ENCODE peak calls at places on chromosomes 13 and 19, in six cellular contexts. H, E, G, I, S and Z are unnamed samples. For H3K4me1, the result is how much of the 10 kb centered on the place peaks cover.

GRCh38 chr13:30047154-30047874 is 196.9 kb upstream of the UBL3 start:
- DNase-seq in E (no peak), G (no peak), I (no peak), S (no peak), H (no peak), Z (no peak)

GRCh38 chr13:58721273-58721672 is 1089.7 kb downstream of the PCDH17 start:
- DNase-seq in H (no peak), I (no peak), E (no peak), G (no peak), S (no peak), Z (no peak)

GRCh38 chr19:28864024-28864503 is 348.9 kb downstream of the UQCRFS1 start:
- DNase-seq in S (no peak), G (no peak), E (no peak), H (no peak), I (peak), Z (no peak)

GRCh38 chr19:9144920-9145319 is 4.7 kb downstream of the ZNF317 start:
- DNase-seq in S (no peak), E (no peak), I (no peak), G (no peak), H (no peak), Z (no peak)

GRCh38 chr13:28707629-28708427 is 10.9 kb downstream of the SLC46A3 start:
- DNase-seq in G (peak), E (no peak), S (no peak), H (no peak), I (no peak), Z (no peak)

GRCh38 chr13:64078025-64078424 is 2662.4 kb upstream of the PCDH20 start:
- DNase-seq in I (no peak), G (no peak), H (no peak), E (no peak), S (no peak), Z (no peak)

GRCh38 chr13:51734786-51735185 is 69.2 kb downstream of the DHRS12 start:
- DNase-seq in E (no peak), I (no peak), G (no peak), S (no peak), H (no peak), Z (no peak)

GRCh38 chr13:27358420-27358819 is 66.0 kb upstream of the GTF3A start:
- DNase-seq in S (no peak), E (no peak), I (no peak), H (no peak), G (no peak), Z (no peak)

GRCh38 chr19:35781650-35782049 is 6.3 kb downstream of the ARHGAP33 start:
- DNase-seq in I (no peak), E (no peak), S (no peak), G (no peak), H (no peak), Z (no peak)

GRCh38 chr19:13169769-13170168 is 19.6 kb downstream of the IER2 start:
- DNase-seq in I (no peak), H (peak), G (peak), E (peak), S (no peak), Z (no peak)

GRCh38 chr19:16645140-16645539 is 14.8 kb downstream of the SMIM7 start:
- DNase-seq in S (no peak), H (no peak), I (no peak), G (no peak), E (no peak), Z (no peak)

GRCh38 chr19:7534531-7534980 is 961 bp upstream of the PNPLA6 start:
- DNase-seq in E (peak), S (no peak), H (peak), G (peak), I (peak), Z (peak)

GRCh38 chr19:15863272-15863671 is 34.6 kb downstream of the CYP4F2 start:
- DNase-seq in E (no peak), H (no peak), I (no peak), S (no peak), G (no peak), Z (no peak)

GRCh38 chr19:35206379-35206778 is 22.2 kb downstream of the FAM187B start:
- DNase-seq in I (no peak), E (no peak), S (no peak), H (no peak), G (no peak), Z (no peak)

GRCh38 chr13:40272776-40273139 is 393.7 kb downstream of the FOXO1 start:
- DNase-seq in S (no peak), E (no peak), I (no peak), H (no peak), G (peak), Z (no peak)

GRCh38 chr19:48543121-48543710 is 8.8 kb upstream of the SULT2B1 start:
- DNase-seq in E (peak), H (peak), I (no peak), G (peak), S (peak), Z (no peak)

GRCh38 chr13:94192576-94192975 is 286.9 kb downstream of the DCT start:
- DNase-seq in I (no peak), H (no peak), G (peak), S (no peak), E (no peak), Z (no peak)

GRCh38 chr13:65600702-65601101 is 1629.4 kb downstream of the PCDH9 start:
- DNase-seq in I (no peak), H (no peak), E (no peak), G (peak), S (no peak), Z (no peak)

GRCh38 chr19:30253581-30253996 is 118.6 kb upstream of the ZNF536 start:
- DNase-seq in I (no peak), E (no peak), G (peak), S (no peak), H (no peak), Z (no peak)

GRCh38 chr19:5627395-5627904 is 4.6 kb downstream of the SAFB start:
- DNase-seq in I (peak), H (peak), G (no peak), S (no peak), E (peak), Z (peak)

GRCh38 chr13:68727165-68727564 is 1380.5 kb upstream of the ATXN8OS start:
- DNase-seq in I (no peak), H (no peak), S (no peak), G (peak), E (no peak), Z (no peak)

GRCh38 chr13:91232716-91233115 is 114.8 kb upstream of the MIR17HG start:
- DNase-seq in I (no peak), H (no peak), E (no peak), G (no peak), S (no peak), Z (no peak)

GRCh38 chr13:24865158-24865557 is 101.2 kb downstream of the RNF17 start:
- DNase-seq in E (no peak), S (no peak), I (no peak), H (no peak), G (peak), Z (no peak)

GRCh38 chr19:19900574-19901444 is at the start of gene ZNF93:
- DNase-seq in H (peak), S (peak), G (peak), I (peak), E (peak), Z (peak)

DNA sequence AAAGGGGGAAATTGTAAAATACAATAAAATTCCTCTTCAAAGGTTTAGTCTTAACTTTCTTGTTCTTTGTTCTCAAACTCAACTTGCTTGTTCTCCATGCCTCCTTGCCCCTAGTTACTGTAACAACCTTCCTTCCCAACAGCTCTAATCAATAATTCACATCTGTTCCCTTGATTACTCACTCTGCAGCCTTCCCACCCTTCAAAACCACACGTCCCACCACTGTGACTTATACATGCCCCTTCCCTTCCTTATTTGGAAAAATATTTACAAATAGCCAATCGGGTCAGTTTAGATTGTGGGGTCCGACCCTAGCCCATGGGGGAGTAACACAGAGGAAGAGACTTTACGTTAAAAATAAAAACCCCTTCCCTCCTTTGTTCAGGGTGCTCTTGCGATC is 622 bp upstream of the ZNF93 start:
- DNase-seq in H (no peak), E (no peak), I (no peak), S (no peak), G (no peak), Z (no peak)
- H3K4me1 ChIP-seq in H (under half), E (under half), I (under half), S (under half), G (under half), Z (under half)

GRCh38 chr13:26020536-26021290 is 31.1 kb downstream of the SHISA2 start:
- DNase-seq in S (no peak), G (no peak), E (no peak), H (no peak), I (no peak), Z (no peak)

GRCh38 chr13:26021956-26022355 is 29.9 kb downstream of the SHISA2 start:
- DNase-seq in I (no peak), H (no peak), E (no peak), G (peak), S (no peak), Z (no peak)

GRCh38 chr13:26021516-26021915 is 30.3 kb downstream of the SHISA2 start:
- DNase-seq in I (no peak), S (no peak), H (no peak), E (no peak), G (peak), Z (no peak)

GRCh38 chr13:26024558-26024957 is 27.3 kb downstream of the SHISA2 start:
- DNase-seq in S (no peak), I (no peak), E (no peak), H (peak), G (no peak), Z (no peak)

GRCh38 chr13:26022538-26023292 is 29.1 kb downstream of the SHISA2 start:
- DNase-seq in I (peak), E (no peak), H (peak), S (peak), G (peak), Z (peak)
- H3K4me1 ChIP-seq in I (half or more), E (under half), H (under half), S (under half), G (half or more), Z (under half)

DNA sequence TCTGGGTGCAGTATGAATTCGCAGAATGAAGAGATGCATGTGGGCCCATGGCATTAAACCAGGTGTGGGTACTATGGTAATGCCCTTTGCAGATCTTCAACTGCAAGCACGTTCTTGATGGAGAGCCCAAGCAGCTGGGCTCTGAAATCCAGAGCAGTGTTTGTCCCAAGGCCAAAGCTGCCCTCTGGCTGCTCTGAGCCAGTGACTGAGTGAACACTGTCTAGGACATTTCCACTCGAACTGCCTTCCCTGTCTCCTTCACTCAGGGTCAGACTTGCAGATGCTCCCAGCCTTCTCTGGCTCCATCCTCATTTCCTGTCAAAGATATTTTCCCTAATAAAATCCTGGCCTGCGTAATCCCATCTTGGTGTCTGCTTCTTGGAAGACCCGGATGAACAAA is 80.2 kb upstream of the GJB6 start:
- DNase-seq in G (no peak), I (no peak), H (no peak), E (no peak), S (no peak), Z (no peak)
- H3K4me1 ChIP-seq in G (under half), I (under half), H (under half), E (under half), S (under half), Z (under half)

GRCh38 chr19:47200530-47200929 is 30.5 kb downstream of the BBC3 start:
- DNase-seq in G (no peak), S (no peak), I (no peak), E (no peak), H (no peak), Z (no peak)

GRCh38 chr19:47197141-47197540 is 33.9 kb downstream of the BBC3 start:
- DNase-seq in E (no peak), I (no peak), S (no peak), G (no peak), H (no peak), Z (no peak)

GRCh38 chr19:47190167-47190727 is 40.8 kb downstream of the BBC3 start:
- DNase-seq in I (peak), H (peak), E (peak), S (peak), G (peak), Z (peak)

GRCh38 chr19:47195462-47195861 is 35.5 kb downstream of the BBC3 start:
- DNase-seq in E (no peak), G (no peak), I (no peak), H (no peak), S (no peak), Z (no peak)
- H3K4me1 ChIP-seq in E (under half), G (under half), I (under half), H (under half), S (under half), Z (under half)

DNA sequence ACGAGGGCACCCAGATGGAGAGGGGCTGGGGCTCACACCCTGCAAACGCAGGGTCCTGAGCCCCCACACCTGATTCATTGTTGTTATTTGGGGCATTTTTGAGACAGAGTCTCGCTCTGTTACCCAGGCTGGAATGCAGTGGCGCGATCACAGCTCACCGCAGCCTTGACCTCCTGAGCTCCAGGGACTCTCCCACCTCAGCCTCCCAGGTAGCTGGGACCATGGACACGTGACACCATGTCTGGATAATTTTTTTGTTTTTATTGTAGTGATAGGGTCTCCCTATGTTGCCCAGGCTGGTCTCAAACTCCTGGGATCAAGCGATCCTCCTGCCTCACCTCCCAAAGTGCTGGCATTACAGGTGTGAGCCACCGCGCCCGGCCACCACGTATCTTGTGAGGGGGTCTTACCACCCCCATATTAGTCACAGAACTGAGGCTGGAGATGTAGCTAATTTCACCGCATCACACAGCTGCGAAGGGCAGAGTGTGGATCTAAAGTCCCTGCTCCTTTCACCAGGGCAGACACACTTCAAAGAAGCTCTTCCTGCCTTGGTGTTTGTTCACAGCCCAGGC is 211.8 kb upstream of the SOX1 start:
- DNase-seq in I (no peak), H (no peak), S (no peak), G (no peak), E (no peak), Z (no peak)
- H3K4me1 ChIP-seq in I (under half), H (under half), S (under half), G (under half), E (under half), Z (under half)

DNA sequence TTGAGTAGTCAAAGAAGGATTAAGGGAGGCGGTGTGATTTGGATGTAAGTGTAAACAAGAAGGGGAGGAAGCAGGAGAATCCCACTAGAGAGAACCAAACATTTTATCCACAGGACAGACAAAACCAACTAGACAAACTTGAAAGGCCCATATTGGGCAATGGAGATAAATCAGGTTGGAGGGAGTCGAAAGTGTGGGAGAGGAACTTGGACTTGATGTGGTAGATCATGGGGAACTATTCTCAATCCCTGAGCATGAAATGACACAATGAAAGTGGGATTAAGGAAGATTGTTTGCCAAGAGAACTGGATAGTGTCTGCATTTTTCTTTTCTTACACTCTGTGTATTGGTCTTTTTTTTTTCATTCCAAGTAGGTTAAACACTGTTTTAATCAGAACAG is 17.9 kb downstream of the GPR183 start:
- DNase-seq in G (no peak), E (no peak), I (no peak), S (no peak), H (no peak), Z (no peak)
- H3K4me1 ChIP-seq in G (under half), E (under half), I (under half), S (under half), H (half or more), Z (under half)

DNA sequence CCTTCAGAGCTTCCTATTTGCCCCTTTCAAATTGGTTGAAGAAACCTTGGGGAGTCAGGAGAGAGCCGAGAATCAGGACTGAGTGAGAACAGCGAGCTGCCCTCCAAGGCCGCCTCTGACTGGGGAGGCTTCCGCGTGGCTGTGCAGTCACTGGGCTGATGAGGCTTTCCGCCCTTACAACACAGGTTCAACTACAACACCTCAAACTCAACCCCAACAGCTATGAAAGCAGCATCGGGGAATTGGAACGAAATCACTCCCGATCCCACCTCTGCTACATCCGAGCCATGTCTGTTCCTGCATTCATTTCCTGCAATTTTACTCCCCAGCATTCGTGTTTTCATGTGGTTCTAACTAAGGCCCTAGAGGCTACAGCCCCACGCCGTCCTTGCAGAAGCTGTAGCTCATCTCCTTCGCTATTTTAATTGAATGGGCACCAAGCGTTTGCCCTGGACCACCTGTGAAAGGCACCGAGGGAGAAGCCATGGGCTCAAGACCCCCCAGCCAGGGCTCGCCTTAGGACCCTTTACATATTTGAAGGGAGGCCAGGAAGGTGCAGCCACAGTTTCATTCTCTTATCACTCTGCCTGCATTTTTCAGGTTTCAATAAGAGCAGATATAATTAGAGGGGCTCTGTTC is 12.3 kb upstream of the RASA3 start:
- DNase-seq in E (no peak), I (no peak), S (no peak), G (no peak), H (no peak), Z (no peak)
- H3K4me1 ChIP-seq in E (under half), I (under half), S (under half), G (under half), H (under half), Z (under half)

DNA sequence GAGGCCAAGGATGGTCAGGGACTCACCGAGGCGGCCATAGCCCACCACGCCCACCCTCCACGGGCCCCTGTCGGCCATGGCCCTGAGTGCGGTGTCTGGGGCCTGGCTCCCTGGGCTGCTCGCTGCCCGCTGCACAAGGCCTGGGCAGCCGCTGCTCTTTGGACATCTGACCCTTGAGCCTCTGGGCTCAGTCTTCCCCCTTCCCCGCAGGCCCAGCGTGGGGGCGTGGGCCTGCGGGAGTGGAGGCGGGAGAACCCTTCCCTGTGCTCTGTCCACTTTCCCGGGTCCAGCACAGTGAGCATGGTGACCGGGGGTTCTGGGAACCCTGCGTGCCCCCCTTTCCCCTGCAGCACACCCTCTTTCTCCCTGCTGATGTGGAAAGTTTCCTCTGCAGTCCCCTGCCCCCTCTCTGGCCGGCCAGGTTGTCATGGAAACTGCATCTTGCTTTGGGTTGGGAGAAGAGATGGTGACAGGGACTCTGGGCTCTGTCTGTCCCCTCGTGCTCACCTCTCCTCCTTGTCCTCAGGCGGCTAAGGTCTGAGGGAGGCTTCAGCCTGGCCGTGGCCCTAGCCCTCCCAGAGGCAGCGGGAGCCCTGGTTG is at the start of gene ASPDH:
- DNase-seq in I (no peak), S (no peak), G (no peak), H (no peak), E (no peak), Z (no peak)
- H3K4me1 ChIP-seq in I (under half), S (under half), G (under half), H (under half), E (under half), Z (under half)

DNA sequence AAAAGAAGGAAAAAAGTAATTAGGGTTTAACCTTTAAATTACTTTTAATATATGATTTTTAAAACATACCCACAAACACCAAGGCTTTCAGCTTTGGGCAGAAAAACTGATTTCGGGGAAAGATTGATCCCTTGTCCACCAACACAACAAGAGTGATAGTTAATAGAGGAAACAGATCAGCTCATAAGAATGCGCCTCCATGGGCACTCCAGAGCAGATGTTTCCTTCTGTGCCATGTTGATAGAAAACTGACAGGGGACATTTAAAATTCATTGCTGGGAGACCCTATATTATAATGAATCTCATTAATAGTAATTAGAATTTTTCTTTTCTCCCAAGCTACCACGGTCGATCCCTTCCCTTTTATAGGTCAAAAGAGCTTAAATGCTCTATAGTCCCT is 431.3 kb downstream of the IRS2 start:
- DNase-seq in E (no peak), S (no peak), I (no peak), G (no peak), H (no peak), Z (no peak)
- H3K4me1 ChIP-seq in E (under half), S (under half), I (under half), G (under half), H (under half), Z (under half)